ENCODE peak calls at places on chromosome 21, in seven cellular contexts. X is heart right ventricle, I is HCT116, J is WERI-Rb-1, K is transverse colon, L is bronchial epithelial cell, Z is ovary. Q is an unnamed sample. For H3K36me3, the result is how much of the 10 kb centered on the place peaks cover.

GRCh38 chr21:24594082-24594481 is 1013.2 kb downstream of the MRPL39 start:
- DNase-seq in X (no peak), I (no peak), J (no peak), K (no peak), L (no peak), Z (no peak), Q (no peak)

GRCh38 chr21:35868005-35868868 is 192.1 kb downstream of the SETD4 start:
- DNase-seq in X (no peak), I (no peak), J (no peak), K (no peak), L (no peak), Z (no peak), Q (no peak)

GRCh38 chr21:39000496-39000895 is 182.8 kb downstream of the PSMG1 start:
- DNase-seq in X (no peak), I (no peak), J (no peak), K (no peak), L (peak), Z (no peak), Q (peak)

GRCh38 chr21:15050588-15051377 is 14.0 kb downstream of the NRIP1 start:
- DNase-seq in X (no peak), I (no peak), J (no peak), K (peak), L (no peak), Z (no peak), Q (no peak)

GRCh38 chr21:41369105-41369914 is 7.5 kb downstream of the MX2 start:
- DNase-seq in X (peak), I (no peak), J (peak), K (no peak), L (no peak), Z (peak), Q (no peak)

GRCh38 chr21:36902793-36903192 is 63.7 kb downstream of the HLCS start:
- DNase-seq in X (no peak), I (no peak), J (no peak), K (no peak), L (no peak), Z (no peak), Q (no peak)

GRCh38 chr21:36065497-36066036 is 4.3 kb upstream of the CBR1 start:
- DNase-seq in X (no peak), I (no peak), J (no peak), K (no peak), L (peak), Z (no peak), Q (no peak)

GRCh38 chr21:42654179-42654912 is 925 bp downstream of the PDE9A start:
- DNase-seq in X (no peak), I (no peak), J (peak), K (no peak), L (no peak), Z (no peak), Q (peak)

GRCh38 chr21:27513825-27514224 is 546.9 kb upstream of the ADAMTS5 start:
- DNase-seq in X (no peak), I (no peak), J (no peak), K (no peak), L (no peak), Z (no peak), Q (no peak)

GRCh38 chr21:30116474-30116873 is 50.1 kb downstream of the CLDN17 start:
- DNase-seq in X (no peak), I (no peak), J (no peak), K (no peak), L (peak), Z (no peak), Q (no peak)

GRCh38 chr21:26169061-26169610 is 1.4 kb downstream of the APP start:
- DNase-seq in X (no peak), I (peak), J (peak), K (peak), L (no peak), Z (peak), Q (peak)

DNA sequence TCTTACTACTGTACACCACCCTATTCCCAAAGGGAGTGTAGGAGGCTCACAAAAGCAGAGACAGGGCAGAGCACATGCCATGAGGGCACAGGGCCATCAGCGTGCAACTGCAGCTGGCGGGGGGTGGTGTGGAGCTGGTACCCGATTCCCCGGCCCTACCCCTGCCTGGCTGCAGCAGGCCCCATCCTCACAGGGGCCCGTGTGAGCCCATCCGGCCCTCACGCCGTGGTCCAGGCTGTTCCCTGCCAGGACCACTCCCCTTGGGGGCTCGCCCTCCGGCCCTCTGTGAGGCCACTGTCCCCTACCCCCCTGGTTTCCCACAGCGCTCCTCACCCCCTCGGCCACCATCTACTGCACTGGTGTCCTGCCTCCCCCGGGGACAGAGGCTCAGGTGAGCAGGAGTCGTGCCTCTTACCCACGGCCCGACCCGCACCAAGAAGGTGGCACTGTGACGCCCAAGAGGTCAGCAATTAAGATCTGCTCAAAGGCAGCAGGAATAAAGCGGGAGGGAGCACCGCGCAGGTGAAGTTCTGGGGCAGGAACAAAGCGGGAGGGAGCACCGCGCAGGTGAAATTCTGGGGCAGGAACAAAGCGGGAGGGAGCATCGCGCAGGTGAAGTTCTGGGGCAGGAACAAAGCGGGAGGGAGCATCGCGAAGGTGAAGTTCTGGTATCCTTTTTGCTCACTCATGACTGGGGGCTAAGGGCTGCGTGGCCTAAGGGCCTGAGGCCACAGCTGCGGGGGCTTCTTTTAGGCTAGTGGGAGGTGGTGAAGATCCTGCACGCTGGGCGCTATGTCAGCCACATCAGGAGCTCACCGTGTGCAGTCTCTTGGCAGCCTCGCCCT is 3.9 kb downstream of the POFUT2 start:
- DNase-seq in X (no peak), I (no peak), J (peak), K (peak), L (no peak), Z (peak), Q (peak)
- H3K36me3 ChIP-seq in X (under half), I (under half), J (half or more), K (under half), L (under half), Z (under half), Q (under half)

GRCh38 chr21:46243865-46244490 is 15.4 kb upstream of the LSS start:
- DNase-seq in X (no peak), I (no peak), J (peak), K (no peak), L (no peak), Z (no peak), Q (no peak)

GRCh38 chr21:46237474-46237873 is 8.9 kb upstream of the LSS start:
- DNase-seq in X (no peak), I (no peak), J (no peak), K (no peak), L (no peak), Z (no peak), Q (no peak)

GRCh38 chr21:46234436-46234950 is 5.9 kb upstream of the LSS start:
- DNase-seq in X (no peak), I (no peak), J (no peak), K (no peak), L (no peak), Z (no peak), Q (no peak)

GRCh38 chr21:46243325-46243724 is 14.8 kb upstream of the LSS start:
- DNase-seq in X (no peak), I (no peak), J (no peak), K (no peak), L (no peak), Z (no peak), Q (no peak)

GRCh38 chr21:46239817-46240325 is 11.3 kb upstream of the LSS start:
- DNase-seq in X (no peak), I (no peak), J (no peak), K (no peak), L (no peak), Z (no peak), Q (no peak)
- H3K36me3 ChIP-seq in X (under half), I (half or more), J (half or more), K (under half), L (under half), Z (under half), Q (half or more)

GRCh38 chr21:43750339-43751033 is 25.6 kb downstream of the CSTB start:
- DNase-seq in X (no peak), I (no peak), J (no peak), K (no peak), L (no peak), Z (no peak), Q (no peak)
- H3K36me3 ChIP-seq in X (under half), I (under half), J (half or more), K (under half), L (half or more), Z (under half), Q (half or more)

DNA sequence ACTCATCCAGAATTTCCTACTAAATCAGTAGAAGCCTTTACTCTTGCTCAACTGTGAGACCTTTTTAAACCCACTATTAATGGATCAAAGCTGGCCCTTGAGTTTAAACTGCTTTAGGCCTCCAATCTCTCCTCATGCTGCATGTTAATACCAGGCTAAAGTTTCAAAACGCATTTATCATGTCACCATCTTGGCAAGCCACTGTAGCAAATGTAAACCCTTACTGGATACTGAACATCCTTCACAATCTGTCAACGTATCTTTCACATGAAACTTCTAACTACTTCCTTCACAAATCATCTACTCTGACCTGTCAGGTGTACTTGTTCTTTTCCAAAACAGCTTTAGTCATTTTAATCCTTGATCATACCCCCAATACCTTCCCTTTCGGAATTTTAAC is 3.0 kb downstream of the PAXBP1 start:
- DNase-seq in X (no peak), I (no peak), J (peak), K (no peak), L (no peak), Z (no peak), Q (no peak)
- H3K36me3 ChIP-seq in X (under half), I (under half), J (half or more), K (under half), L (under half), Z (under half), Q (under half)

GRCh38 chr21:46245213-46245915 is 16.8 kb upstream of the LSS start:
- DNase-seq in X (no peak), I (no peak), J (no peak), K (no peak), L (no peak), Z (no peak), Q (no peak)

GRCh38 chr21:46247699-46248460 is 19.3 kb upstream of the LSS start:
- DNase-seq in X (no peak), I (no peak), J (no peak), K (no peak), L (no peak), Z (no peak), Q (no peak)

GRCh38 chr21:46246345-46246744 is 17.8 kb upstream of the LSS start:
- DNase-seq in X (no peak), I (no peak), J (no peak), K (no peak), L (no peak), Z (no peak), Q (no peak)

GRCh38 chr21:46248827-46249226 is 20.3 kb upstream of the LSS start:
- DNase-seq in X (no peak), I (no peak), J (no peak), K (no peak), L (no peak), Z (no peak), Q (no peak)

DNA sequence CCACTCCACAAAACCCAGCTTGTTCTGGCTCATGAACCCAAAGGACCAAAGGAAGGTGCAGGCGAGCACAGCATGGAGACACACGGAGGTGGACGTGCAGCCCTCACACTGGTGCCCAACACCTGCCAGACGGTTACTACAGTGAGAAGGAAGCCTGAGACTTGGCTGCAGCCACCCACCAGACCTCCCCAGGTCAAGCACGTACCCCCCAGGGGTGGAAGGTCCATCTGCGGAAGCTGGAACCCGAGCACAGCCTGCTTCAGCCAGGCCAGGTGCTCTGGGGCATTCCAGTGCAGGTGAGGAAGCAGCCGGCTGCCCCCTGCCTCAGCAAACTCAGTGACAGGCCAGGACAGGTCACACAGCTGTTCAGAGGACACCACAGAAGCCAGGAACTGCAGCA is 16.0 kb upstream of the LSS start:
- DNase-seq in X (no peak), I (no peak), J (no peak), K (no peak), L (no peak), Z (no peak), Q (no peak)
- H3K36me3 ChIP-seq in X (under half), I (half or more), J (half or more), K (under half), L (under half), Z (under half), Q (half or more)

DNA sequence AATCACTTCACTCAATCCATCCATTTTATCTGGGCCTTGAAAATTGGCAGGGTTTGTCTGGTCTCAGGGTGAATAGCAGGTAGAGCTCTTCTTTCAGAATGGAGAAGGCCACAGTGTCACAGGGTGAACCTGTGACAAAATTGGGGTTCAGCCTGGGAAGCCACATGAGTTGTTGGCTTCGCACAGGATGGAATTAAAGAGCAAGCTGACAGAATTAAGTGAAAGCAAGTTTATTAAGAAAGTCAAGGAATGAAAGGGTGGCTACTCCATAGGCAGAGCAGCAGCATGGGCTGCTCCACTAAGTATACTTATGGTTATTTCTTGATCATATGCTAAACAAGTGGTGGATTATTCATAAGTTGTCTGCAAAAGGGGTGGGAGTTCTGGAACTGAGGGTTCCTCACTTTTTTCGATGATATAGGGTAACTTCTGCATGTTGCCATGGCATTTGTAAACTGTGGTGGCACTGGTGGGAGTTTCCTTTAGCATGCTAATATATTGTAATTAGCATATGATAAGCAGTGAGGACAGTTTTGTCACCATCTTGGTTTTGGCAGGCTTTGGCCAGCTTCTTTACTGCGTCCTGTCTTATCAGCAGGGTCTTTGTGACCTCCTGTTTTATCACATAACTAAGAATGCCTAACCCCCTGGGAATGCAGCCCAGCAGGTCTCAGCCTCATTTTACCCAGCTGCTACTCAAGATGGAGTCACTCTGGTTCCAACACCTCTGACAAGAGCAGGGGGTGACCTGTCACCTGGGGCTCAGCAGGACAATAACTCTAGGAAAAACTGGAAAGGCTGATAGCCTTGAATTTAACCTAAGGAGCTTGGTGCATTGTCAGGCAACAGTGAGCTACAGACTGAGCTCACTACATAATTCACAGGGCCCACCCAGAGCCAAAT is 5.1 kb downstream of the IFNAR2 start:
- DNase-seq in X (no peak), I (no peak), J (no peak), K (no peak), L (no peak), Z (no peak), Q (no peak)
- H3K36me3 ChIP-seq in X (under half), I (under half), J (under half), K (under half), L (under half), Z (under half), Q (under half)

GRCh38 chr21:32507342-32507919 is 77.9 kb downstream of the TCP10L start:
- DNase-seq in X (no peak), I (no peak), J (no peak), K (no peak), L (no peak), Z (no peak), Q (peak)
- H3K36me3 ChIP-seq in X (under half), I (under half), J (under half), K (under half), L (under half), Z (under half), Q (under half)

GRCh38 chr21:45447821-45448220 is 42.9 kb downstream of the COL18A1 start:
- DNase-seq in X (no peak), I (no peak), J (no peak), K (no peak), L (peak), Z (no peak), Q (no peak)

GRCh38 chr21:45450741-45451740 is 46.1 kb downstream of the COL18A1 start:
- DNase-seq in X (peak), I (no peak), J (no peak), K (no peak), L (no peak), Z (no peak), Q (peak)

GRCh38 chr21:45449658-45450502 is 44.9 kb downstream of the COL18A1 start:
- DNase-seq in X (peak), I (no peak), J (no peak), K (no peak), L (no peak), Z (no peak), Q (peak)

GRCh38 chr21:45448810-45449657 is 44.1 kb downstream of the COL18A1 start:
- DNase-seq in X (peak), I (no peak), J (no peak), K (no peak), L (no peak), Z (no peak), Q (peak)

GRCh38 chr21:45448283-45448809 is 43.4 kb downstream of the COL18A1 start:
- DNase-seq in X (no peak), I (no peak), J (no peak), K (no peak), L (no peak), Z (no peak), Q (no peak)
- H3K36me3 ChIP-seq in X (under half), I (under half), J (under half), K (under half), L (under half), Z (under half), Q (under half)